ENCODE peak calls at places on chromosomes 3 and 15, in eight cellular contexts. One of them, this sample, is unnamed.

GRCh38 chr15:57961919-57962318 is 103.6 kb downstream of the ALDH1A2 start:
- DNase-seq in retina: no peak
- DNase-seq in putamen: no peak
- DNase-seq in neural progenitor cell: no peak
- DNase-seq in NCI-H1417: no peak
- DNase-seq in colonic mucosa: no peak
- DNase-seq in hippocampal formation: no peak
- DNase-seq in neuronal stem cell: no peak
- DNase-seq in this sample: no peak

GRCh38 chr3:33839283-33839682 is 40.9 kb downstream of the PDCD6IP start:
- DNase-seq in neuronal stem cell: no peak
- DNase-seq in retina: no peak
- DNase-seq in NCI-H1417: no peak
- DNase-seq in putamen: no peak
- DNase-seq in hippocampal formation: no peak
- DNase-seq in colonic mucosa: no peak
- DNase-seq in neural progenitor cell: no peak
- DNase-seq in this sample: no peak

GRCh38 chr3:185280572-185281365 is 26.9 kb upstream of the EHHADH start:
- DNase-seq in colonic mucosa: no peak
- DNase-seq in hippocampal formation: peak
- DNase-seq in neuronal stem cell: no peak
- DNase-seq in neural progenitor cell: peak
- DNase-seq in retina: no peak
- DNase-seq in NCI-H1417: no peak
- DNase-seq in putamen: no peak
- DNase-seq in this sample: no peak

GRCh38 chr3:123586131-123586530 is 1.3 kb upstream of the HACD2 start:
- DNase-seq in retina: peak
- DNase-seq in colonic mucosa: peak
- DNase-seq in putamen: peak
- DNase-seq in NCI-H1417: peak
- DNase-seq in neuronal stem cell: peak
- DNase-seq in neural progenitor cell: peak
- DNase-seq in hippocampal formation: no peak
- DNase-seq in this sample: peak

GRCh38 chr3:35663471-35663870 is 24.1 kb downstream of the ARPP21 start:
- DNase-seq in retina: no peak
- DNase-seq in neuronal stem cell: no peak
- DNase-seq in NCI-H1417: no peak
- DNase-seq in neural progenitor cell: no peak
- DNase-seq in colonic mucosa: no peak
- DNase-seq in hippocampal formation: no peak
- DNase-seq in putamen: peak
- DNase-seq in this sample: peak

GRCh38 chr3:38614651-38615352 is 34.7 kb downstream of the SCN5A start:
- DNase-seq in putamen: no peak
- DNase-seq in retina: no peak
- DNase-seq in colonic mucosa: no peak
- DNase-seq in NCI-H1417: no peak
- DNase-seq in neuronal stem cell: no peak
- DNase-seq in hippocampal formation: no peak
- DNase-seq in neural progenitor cell: no peak
- DNase-seq in this sample: no peak

GRCh38 chr15:70494861-70495571 is 268.3 kb downstream of the UACA start:
- DNase-seq in retina: no peak
- DNase-seq in neuronal stem cell: no peak
- DNase-seq in colonic mucosa: no peak
- DNase-seq in putamen: no peak
- DNase-seq in NCI-H1417: no peak
- DNase-seq in hippocampal formation: no peak
- DNase-seq in neural progenitor cell: peak
- DNase-seq in this sample: no peak

GRCh38 chr3:134252766-134253165 is 2.1 kb upstream of the RYK start:
- DNase-seq in neural progenitor cell: no peak
- DNase-seq in hippocampal formation: no peak
- DNase-seq in NCI-H1417: no peak
- DNase-seq in neuronal stem cell: no peak
- DNase-seq in putamen: no peak
- DNase-seq in colonic mucosa: no peak
- DNase-seq in retina: no peak
- DNase-seq in this sample: no peak

GRCh38 chr3:162295323-162295983 is 798.8 kb downstream of the OTOL1 start:
- DNase-seq in colonic mucosa: no peak
- DNase-seq in neural progenitor cell: no peak
- DNase-seq in NCI-H1417: no peak
- DNase-seq in hippocampal formation: no peak
- DNase-seq in retina: no peak
- DNase-seq in putamen: no peak
- DNase-seq in neuronal stem cell: no peak
- DNase-seq in this sample: no peak

GRCh38 chr3:74537164-74537563 is 77.3 kb downstream of the CNTN3 start:
- DNase-seq in NCI-H1417: no peak
- DNase-seq in hippocampal formation: no peak
- DNase-seq in neuronal stem cell: no peak
- DNase-seq in retina: no peak
- DNase-seq in neural progenitor cell: no peak
- DNase-seq in putamen: no peak
- DNase-seq in colonic mucosa: no peak
- DNase-seq in this sample: no peak

GRCh38 chr3:51389423-51390183 is 1.5 kb upstream of the RBM15B start:
- DNase-seq in neural progenitor cell: peak
- DNase-seq in hippocampal formation: no peak
- DNase-seq in colonic mucosa: peak
- DNase-seq in putamen: peak
- DNase-seq in retina: peak
- DNase-seq in NCI-H1417: peak
- DNase-seq in neuronal stem cell: no peak
- DNase-seq in this sample: peak